ENCODE peak calls at places on chromosomes 2 and 18, in four cellular contexts. V, Y, W and J are unnamed samples. For H3K79me2 and H3K4me1, the result is how much of the 10 kb centered on the place peaks cover.

GRCh38 chr2:240494194-240494793 is 58.8 kb downstream of the GPC1 start:
- DNase-seq in V (no peak), Y (no peak), W (no peak), J (no peak)

GRCh38 chr2:28586864-28587263 is 91.0 kb downstream of the PLB1 start:
- DNase-seq in V (no peak), Y (no peak), W (no peak), J (no peak)

GRCh38 chr18:46497129-46497528 is 159.9 kb downstream of the LOXHD1 start:
- DNase-seq in V (peak), Y (peak), W (peak), J (no peak)

GRCh38 chr2:241540391-241540765 is 18.2 kb upstream of the BOK start:
- DNase-seq in V (no peak), Y (no peak), W (peak), J (no peak)

GRCh38 chr2:42096869-42097591 is 49.2 kb downstream of the PKDCC start:
- DNase-seq in V (no peak), Y (no peak), W (no peak), J (no peak)

GRCh38 chr2:134934641-134935040 is 16.0 kb downstream of the CCNT2 start:
- DNase-seq in V (peak), Y (no peak), W (no peak), J (no peak)

GRCh38 chr2:16623046-16623445 is 42.6 kb downstream of the CYRIA start:
- DNase-seq in V (peak), Y (no peak), W (peak), J (no peak)

GRCh38 chr2:178417916-178418315 is 33.1 kb downstream of the PRKRA start:
- DNase-seq in V (no peak), Y (no peak), W (peak), J (no peak)

GRCh38 chr2:156486175-156486574 is 50.0 kb downstream of the GPD2 start:
- DNase-seq in V (no peak), Y (no peak), W (peak), J (no peak)

GRCh38 chr2:166900700-166901099 is 12.4 kb downstream of the XIRP2 start:
- DNase-seq in V (peak), Y (no peak), W (peak), J (no peak)

GRCh38 chr2:29012211-29012681 is 31.1 kb downstream of the TOGARAM2 start:
- DNase-seq in V (peak), Y (no peak), W (no peak), J (no peak)

GRCh38 chr18:363327-364115 is 95.7 kb upstream of the THOC1 start:
- DNase-seq in V (peak), Y (no peak), W (no peak), J (no peak)

GRCh38 chr2:154244932-154245331 is 373.2 kb downstream of the GALNT13 start:
- DNase-seq in V (no peak), Y (no peak), W (no peak), J (no peak)

GRCh38 chr18:23583071-23583865 is 3.0 kb downstream of the NPC1 start:
- DNase-seq in V (no peak), Y (no peak), W (no peak), J (no peak)

GRCh38 chr18:23584019-23584970 is 2.0 kb downstream of the NPC1 start:
- DNase-seq in V (no peak), Y (no peak), W (no peak), J (no peak)

GRCh38 chr18:23586249-23587196 is at the start of gene NPC1:
- DNase-seq in V (peak), Y (peak), W (peak), J (peak)

GRCh38 chr18:23585897-23586248 is 433 bp downstream of the NPC1 start:
- DNase-seq in V (no peak), Y (no peak), W (no peak), J (no peak)

DNA sequence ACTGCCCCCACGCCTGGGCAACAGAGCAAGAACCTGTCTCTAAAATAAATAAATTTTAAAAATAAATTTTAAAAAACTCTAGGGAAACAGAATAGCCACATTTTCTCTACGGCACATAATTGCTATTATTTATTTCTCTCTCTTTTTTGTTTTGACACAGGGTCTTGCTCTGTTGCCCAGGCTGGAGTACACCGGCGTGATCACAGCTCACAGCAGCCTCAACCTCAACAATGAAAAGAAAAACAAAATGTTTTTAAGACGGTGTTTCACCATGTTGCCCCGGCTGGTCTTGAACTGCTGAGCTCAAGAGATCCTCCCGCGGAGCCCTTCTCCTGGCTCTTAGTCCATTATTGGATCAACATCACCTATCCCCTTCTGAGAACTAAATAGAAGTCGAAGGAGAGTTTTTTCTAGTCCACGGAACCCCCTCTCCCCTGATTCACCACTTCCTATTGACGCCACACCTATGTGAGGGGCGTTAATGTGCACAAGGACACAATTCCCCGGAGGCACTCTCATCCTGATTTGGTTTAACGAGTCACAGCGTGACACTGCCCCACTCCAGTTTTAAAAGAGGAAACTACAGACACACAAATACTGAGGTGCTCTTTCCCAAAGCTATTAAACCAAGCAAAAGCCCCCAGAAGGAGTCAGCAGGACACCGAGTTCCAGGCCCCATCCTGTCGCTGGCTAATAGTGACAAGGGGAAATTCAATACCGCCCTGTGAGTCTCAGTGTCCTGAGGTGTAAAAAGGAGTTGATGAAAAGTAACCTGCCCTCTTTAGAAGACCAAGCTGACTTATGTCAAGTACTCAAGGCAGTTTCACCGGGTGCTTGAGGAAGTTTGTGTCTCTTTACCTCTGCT is 1.1 kb downstream of the NPC1 start:
- DNase-seq in V (peak), Y (peak), W (peak), J (no peak)
- H3K79me2 ChIP-seq in V (half or more), Y (under half), W (half or more), J (half or more)

GRCh38 chr18:8718401-8718913 is 13.1 kb downstream of the MTCL1 start:
- DNase-seq in V (no peak), Y (no peak), W (no peak), J (no peak)

GRCh38 chr18:8721094-8721669 is 15.8 kb downstream of the MTCL1 start:
- DNase-seq in V (no peak), Y (no peak), W (no peak), J (no peak)

GRCh38 chr18:8719192-8719591 is 13.8 kb downstream of the MTCL1 start:
- DNase-seq in V (no peak), Y (no peak), W (no peak), J (no peak)

GRCh38 chr18:8721716-8722115 is 16.4 kb downstream of the MTCL1 start:
- DNase-seq in V (peak), Y (no peak), W (peak), J (peak)

GRCh38 chr18:8720141-8720540 is 14.8 kb downstream of the MTCL1 start:
- DNase-seq in V (no peak), Y (no peak), W (no peak), J (no peak)
- H3K4me1 ChIP-seq in V (under half), Y (under half), W (under half), J (under half)

GRCh38 chr2:101870444-101870843 is 121.3 kb upstream of the IL1R2 start:
- DNase-seq in V (no peak), Y (no peak), W (no peak), J (no peak)
- H3K79me2 ChIP-seq in V (half or more), Y (under half), W (under half), J (under half)

GRCh38 chr18:79960921-79961526 is 3.4 kb upstream of the HSBP1L1 start:
- DNase-seq in V (no peak), Y (no peak), W (no peak), J (no peak)

GRCh38 chr18:79962835-79963657 is 1.4 kb upstream of the HSBP1L1 start:
- DNase-seq in V (no peak), Y (no peak), W (no peak), J (no peak)

GRCh38 chr18:79962311-79962710 is 2.1 kb upstream of the HSBP1L1 start:
- DNase-seq in V (peak), Y (no peak), W (peak), J (peak)

GRCh38 chr18:79963658-79964329 is 649 bp upstream of the HSBP1L1 start:
- DNase-seq in V (no peak), Y (no peak), W (no peak), J (no peak)

DNA sequence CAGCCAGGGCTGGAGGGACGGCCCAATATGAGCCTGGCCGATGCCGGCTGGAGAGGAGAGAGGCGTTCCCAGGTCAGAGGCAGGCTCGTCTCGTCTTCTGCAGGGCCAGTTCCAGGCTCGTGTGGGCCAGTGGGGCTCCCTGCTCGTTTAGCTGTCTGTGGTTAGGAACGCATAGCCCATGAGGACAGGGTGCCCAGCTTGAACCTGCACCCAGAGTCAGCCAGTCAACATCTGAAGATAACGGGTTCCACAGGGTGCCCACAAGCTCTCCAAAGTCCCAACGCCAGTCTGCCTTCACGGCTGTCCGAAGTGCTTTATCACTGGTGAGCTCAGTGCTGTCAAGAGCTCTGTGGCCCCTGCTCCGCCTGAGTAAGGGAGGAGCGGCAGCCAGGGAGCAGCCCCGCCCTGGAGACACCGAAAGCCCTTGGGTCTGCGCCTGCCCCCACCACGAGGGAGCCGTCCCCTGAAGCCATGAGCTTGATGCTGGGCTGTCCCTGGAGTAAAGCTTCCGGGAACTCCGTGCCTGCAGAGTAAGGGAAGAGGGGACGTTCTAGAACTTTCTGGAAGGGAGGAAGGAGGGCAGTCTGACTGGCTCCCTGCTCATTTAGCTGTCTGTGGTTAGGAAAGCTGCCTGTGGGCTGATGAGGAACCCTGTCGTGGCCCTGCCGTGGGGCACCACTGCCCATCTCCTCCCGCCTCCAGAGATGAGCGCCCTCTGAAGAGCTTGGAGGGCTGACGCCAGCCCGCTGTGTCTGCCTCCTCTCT is 2.7 kb upstream of the HSBP1L1 start:
- DNase-seq in V (peak), Y (peak), W (peak), J (no peak)
- H3K4me1 ChIP-seq in V (under half), Y (under half), W (half or more), J (half or more)

DNA sequence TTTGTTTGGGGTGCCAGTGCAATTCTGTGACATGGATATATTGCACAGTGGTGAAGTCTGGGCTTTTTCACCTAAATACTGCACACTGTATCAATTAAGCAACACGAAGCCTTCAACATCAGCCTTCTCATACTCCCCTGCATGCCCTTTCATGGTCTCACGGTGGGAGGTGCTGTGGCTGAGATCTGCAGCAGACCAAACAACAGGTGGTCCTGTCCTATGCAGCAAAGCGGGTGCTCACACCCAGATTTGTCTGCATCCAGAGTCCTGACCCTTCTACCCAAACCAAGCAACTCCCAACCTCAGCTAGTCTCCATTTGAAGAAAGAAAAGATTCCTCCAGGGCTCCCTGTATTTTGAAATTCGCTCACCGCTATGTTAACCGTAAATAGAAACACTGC is 35.0 kb downstream of the FAM168B start:
- DNase-seq in V (no peak), Y (no peak), W (no peak), J (no peak)
- H3K79me2 ChIP-seq in V (half or more), Y (half or more), W (half or more), J (half or more)

GRCh38 chr18:25225152-25225551 is 126.8 kb downstream of the ZNF521 start:
- DNase-seq in V (no peak), Y (no peak), W (no peak), J (no peak)
- H3K4me1 ChIP-seq in V (under half), Y (under half), W (under half), J (under half)

DNA sequence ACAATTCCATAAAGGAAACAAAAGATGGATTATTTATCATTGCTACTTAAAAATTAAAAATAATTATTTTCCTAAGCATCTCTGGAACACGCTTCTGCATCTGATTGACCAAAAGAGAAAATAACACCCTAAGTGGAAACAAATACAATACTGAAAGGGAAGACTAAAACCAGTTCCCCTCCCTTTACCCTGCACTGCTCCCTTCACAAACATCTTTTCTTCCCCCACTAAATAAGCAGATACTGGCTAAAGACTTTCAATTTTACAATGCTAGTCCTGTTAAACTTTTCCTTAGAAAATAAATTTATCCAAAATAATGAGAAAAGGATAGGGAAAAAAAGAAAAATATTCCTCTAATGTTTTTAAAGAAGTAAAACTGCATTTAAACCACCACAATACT is 4.3 kb downstream of the NCKAP1 start:
- DNase-seq in V (no peak), Y (no peak), W (no peak), J (no peak)
- H3K79me2 ChIP-seq in V (half or more), Y (half or more), W (half or more), J (half or more)

GRCh38 chr2:201880620-201881381 is 74.5 kb downstream of the CDK15 start:
- DNase-seq in V (peak), Y (peak), W (no peak), J (no peak)

GRCh38 chr2:201881382-201881720 is 75.0 kb downstream of the CDK15 start:
- DNase-seq in V (peak), Y (no peak), W (no peak), J (no peak)

GRCh38 chr2:201881731-201882130 is 75.4 kb downstream of the CDK15 start:
- DNase-seq in V (peak), Y (no peak), W (no peak), J (no peak)

GRCh38 chr2:201882353-201883095 is 76.2 kb downstream of the CDK15 start:
- DNase-seq in V (peak), Y (no peak), W (peak), J (no peak)

GRCh38 chr2:201879986-201880385 is 73.6 kb downstream of the CDK15 start:
- DNase-seq in V (no peak), Y (no peak), W (no peak), J (no peak)
- H3K4me1 ChIP-seq in V (under half), Y (under half), W (under half), J (under half)

GRCh38 chr18:51361130-51361860 is 163.8 kb upstream of the MEX3C start:
- DNase-seq in V (no peak), Y (no peak), W (no peak), J (no peak)
- H3K79me2 ChIP-seq in V (under half), Y (under half), W (under half), J (under half)